ENCODE peak calls at places on chromosomes 4 and X, in seven cellular contexts. Q, I, Y, M, R, O and N are unnamed samples.

GRCh38 chr4:74934822-74935326 is 2.0 kb downstream of the PARM1 start:
- DNase-seq in Q (no peak), I (no peak), Y (no peak), M (no peak), R (no peak), O (no peak), N (no peak)

GRCh38 chrX:17788956-17789562 is 51.8 kb downstream of the SCML1 start:
- DNase-seq in Q (no peak), I (no peak), Y (no peak), M (no peak), R (no peak), O (no peak), N (no peak)

GRCh38 chr4:113397114-113397701 is 347.8 kb downstream of the ANK2 start:
- DNase-seq in Q (no peak), I (no peak), Y (no peak), M (no peak), R (no peak), O (no peak), N (no peak)

GRCh38 chr4:57575465-57575864 is 465.3 kb upstream of the IGFBP7 start:
- DNase-seq in Q (no peak), I (no peak), Y (peak; percentile 5), M (no peak), R (no peak), O (no peak), N (no peak)

GRCh38 chr4:26326791-26327190 is 6.0 kb downstream of the RBPJ start:
- DNase-seq in Q (no peak), I (no peak), Y (no peak), M (no peak), R (no peak), O (no peak), N (no peak)

GRCh38 chrX:49919617-49920016 is 2.8 kb upstream of the CLCN5 start:
- DNase-seq in Q (peak; percentile 53), I (no peak), Y (peak; percentile 34), M (peak; percentile 4), R (no peak), O (peak; percentile 1), N (peak; percentile 75)

GRCh38 chr4:183241322-183241640 is 78.8 kb downstream of the CLDN22 start:
- DNase-seq in Q (no peak), I (peak; percentile 69), Y (no peak), M (no peak), R (no peak), O (no peak), N (no peak)

GRCh38 chr4:117137143-117137542 is 51.8 kb upstream of the TRAM1L1 start:
- DNase-seq in Q (no peak), I (peak; percentile 50), Y (no peak), M (no peak), R (no peak), O (no peak), N (no peak)

GRCh38 chr4:158255727-158256324 is 45.5 kb downstream of the TMEM144 start:
- DNase-seq in Q (no peak), I (peak; percentile 36), Y (peak; percentile 16), M (no peak), R (no peak), O (no peak), N (no peak)

GRCh38 chr4:152776352-152776751 is 3.2 kb downstream of the TIGD4 start:
- DNase-seq in Q (no peak), I (no peak), Y (no peak), M (no peak), R (no peak), O (no peak), N (no peak)

GRCh38 chr4:1716065-1716945 is 4.2 kb upstream of the SLBP start:
- DNase-seq in Q (peak; percentile 37), I (no peak), Y (no peak), M (no peak), R (no peak), O (no peak), N (no peak)

GRCh38 chrX:41543022-41543421 is 95.9 kb downstream of the NYX start:
- DNase-seq in Q (no peak), I (no peak), Y (no peak), M (no peak), R (no peak), O (no peak), N (no peak)

GRCh38 chrX:40152706-40153334 is 55.1 kb upstream of the BCOR start:
- DNase-seq in Q (peak; percentile 75), I (no peak), Y (no peak), M (no peak), R (no peak), O (peak; percentile 30), N (peak; percentile 77)